ENCODE peak calls at places on chromosomes 1 and 21, in five cellular contexts. One of them, this sample, is unnamed. For H3K4me1, the result is how much of the 10 kb centered on the place peaks cover.

GRCh38 chr1:234973426-234974250 is 155.0 kb downstream of the TOMM20 start:
- DNase-seq in HCT116: no peak
- DNase-seq in GM23248: no peak
- DNase-seq in IMR-90: no peak
- DNase-seq in mammary epithelial cell: no peak
- DNase-seq in this sample: no peak

GRCh38 chr1:208201241-208201640 is 42.9 kb downstream of the PLXNA2 start:
- DNase-seq in HCT116: no peak
- DNase-seq in IMR-90: peak
- DNase-seq in GM23248: peak
- DNase-seq in mammary epithelial cell: peak
- DNase-seq in this sample: peak

GRCh38 chr1:247558275-247558674 is 9.3 kb downstream of the GCSAML start:
- DNase-seq in IMR-90: no peak
- DNase-seq in mammary epithelial cell: no peak
- DNase-seq in GM23248: no peak
- DNase-seq in HCT116: no peak
- DNase-seq in this sample: no peak

GRCh38 chr1:78210167-78210566 is 164.4 kb downstream of the GIPC2 start:
- DNase-seq in mammary epithelial cell: peak
- DNase-seq in GM23248: peak
- DNase-seq in IMR-90: peak
- DNase-seq in HCT116: no peak
- DNase-seq in this sample: peak

GRCh38 chr1:230148768-230149469 is 81.9 kb downstream of the GALNT2 start:
- DNase-seq in mammary epithelial cell: no peak
- DNase-seq in GM23248: no peak
- DNase-seq in HCT116: no peak
- DNase-seq in IMR-90: no peak
- DNase-seq in this sample: no peak

GRCh38 chr1:171438441-171438840 is 46.9 kb upstream of the PRRC2C start:
- DNase-seq in HCT116: peak
- DNase-seq in mammary epithelial cell: peak
- DNase-seq in GM23248: peak
- DNase-seq in IMR-90: peak
- DNase-seq in this sample: peak

GRCh38 chr1:113405573-113405972 is 15.3 kb downstream of the MAGI3 start:
- DNase-seq in IMR-90: no peak
- DNase-seq in mammary epithelial cell: no peak
- DNase-seq in GM23248: no peak
- DNase-seq in HCT116: no peak
- DNase-seq in this sample: no peak

GRCh38 chr1:224534731-224535130 is 81.4 kb upstream of the CNIH3 start:
- DNase-seq in HCT116: no peak
- DNase-seq in IMR-90: no peak
- DNase-seq in GM23248: no peak
- DNase-seq in mammary epithelial cell: no peak
- DNase-seq in this sample: no peak

GRCh38 chr1:43366601-43367025 is 1.2 kb downstream of the ELOVL1 start:
- DNase-seq in HCT116: no peak
- DNase-seq in GM23248: no peak
- DNase-seq in mammary epithelial cell: peak
- DNase-seq in IMR-90: no peak
- DNase-seq in this sample: no peak

GRCh38 chr1:181206513-181206912 is 118.0 kb downstream of the IER5 start:
- DNase-seq in HCT116: no peak
- DNase-seq in GM23248: no peak
- DNase-seq in IMR-90: no peak
- DNase-seq in mammary epithelial cell: no peak
- DNase-seq in this sample: no peak

GRCh38 chr1:9909222-9910046 is 635 bp downstream of the CTNNBIP1 start:
- DNase-seq in GM23248: peak
- DNase-seq in mammary epithelial cell: peak
- DNase-seq in IMR-90: no peak
- DNase-seq in HCT116: no peak
- DNase-seq in this sample: no peak

GRCh38 chr1:38038836-38039235 is 7.8 kb downstream of the POU3F1 start:
- DNase-seq in GM23248: peak
- DNase-seq in IMR-90: peak
- DNase-seq in HCT116: no peak
- DNase-seq in mammary epithelial cell: no peak
- DNase-seq in this sample: peak

GRCh38 chr1:226937940-226938725 is 2.0 kb upstream of the COQ8A start:
- DNase-seq in HCT116: no peak
- DNase-seq in GM23248: no peak
- DNase-seq in IMR-90: no peak
- DNase-seq in mammary epithelial cell: no peak
- DNase-seq in this sample: no peak

GRCh38 chr1:33148615-33149014 is 33.2 kb downstream of the TRIM62 start:
- DNase-seq in GM23248: no peak
- DNase-seq in IMR-90: no peak
- DNase-seq in HCT116: no peak
- DNase-seq in mammary epithelial cell: no peak
- DNase-seq in this sample: no peak

GRCh38 chr1:68162761-68163160 is 69.6 kb downstream of the WLS start:
- DNase-seq in HCT116: no peak
- DNase-seq in mammary epithelial cell: no peak
- DNase-seq in IMR-90: no peak
- DNase-seq in GM23248: no peak
- DNase-seq in this sample: no peak

GRCh38 chr1:153439273-153439672 is 21.2 kb downstream of the S100A7 start:
- DNase-seq in GM23248: no peak
- DNase-seq in mammary epithelial cell: no peak
- DNase-seq in HCT116: no peak
- DNase-seq in IMR-90: no peak
- DNase-seq in this sample: no peak

GRCh38 chr1:19130476-19130875 is 79.6 kb downstream of the UBR4 start:
- DNase-seq in GM23248: no peak
- DNase-seq in mammary epithelial cell: no peak
- DNase-seq in IMR-90: no peak
- DNase-seq in HCT116: no peak
- DNase-seq in this sample: no peak
- H3K4me1 ChIP-seq in GM23248: under half
- H3K4me1 ChIP-seq in mammary epithelial cell: under half
- H3K4me1 ChIP-seq in IMR-90: under half
- H3K4me1 ChIP-seq in HCT116: under half
- H3K4me1 ChIP-seq in this sample: under half

DNA sequence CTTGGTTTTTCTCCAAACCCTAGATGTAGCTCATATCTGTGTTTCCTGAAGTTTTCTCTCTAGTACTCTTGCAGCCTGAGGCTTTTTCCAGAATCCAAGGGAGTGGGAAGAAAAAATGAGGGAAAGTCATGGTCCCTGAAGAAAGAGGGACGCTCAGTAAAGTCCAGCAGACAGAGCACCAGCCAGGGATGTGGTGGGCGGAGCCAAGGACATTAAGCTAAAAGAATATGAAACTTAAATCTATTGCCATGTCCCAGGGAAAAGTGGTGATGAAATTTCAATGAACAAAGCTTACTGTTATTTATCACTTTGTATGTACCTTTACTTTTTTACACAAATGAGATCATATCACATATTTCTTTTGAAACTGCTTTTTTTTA is 430.2 kb downstream of the USP25 start:
- DNase-seq in HCT116: no peak
- DNase-seq in IMR-90: no peak
- DNase-seq in mammary epithelial cell: no peak
- DNase-seq in GM23248: no peak
- DNase-seq in this sample: no peak
- H2AFZ ChIP-seq in HCT116: no peak
- H2AFZ ChIP-seq in IMR-90: no peak
- H2AFZ ChIP-seq in mammary epithelial cell: no peak
- H2AFZ ChIP-seq in GM23248: no peak
- H2AFZ ChIP-seq in this sample: no peak

GRCh38 chr1:197787623-197788536 is 12.6 kb upstream of the DENND1B start:
- DNase-seq in GM23248: no peak
- DNase-seq in HCT116: no peak
- DNase-seq in mammary epithelial cell: no peak
- DNase-seq in IMR-90: no peak
- DNase-seq in this sample: no peak
- H3K4me1 ChIP-seq in GM23248: under half
- H3K4me1 ChIP-seq in HCT116: under half
- H3K4me1 ChIP-seq in mammary epithelial cell: under half
- H3K4me1 ChIP-seq in IMR-90: under half
- H3K4me1 ChIP-seq in this sample: under half

GRCh38 chr1:90729484-90730246 is 12.6 kb upstream of the BARHL2 start:
- DNase-seq in IMR-90: no peak
- DNase-seq in GM23248: no peak
- DNase-seq in HCT116: no peak
- DNase-seq in mammary epithelial cell: no peak
- DNase-seq in this sample: no peak

GRCh38 chr1:90731382-90732050 is 14.4 kb upstream of the BARHL2 start:
- DNase-seq in IMR-90: no peak
- DNase-seq in mammary epithelial cell: no peak
- DNase-seq in HCT116: no peak
- DNase-seq in GM23248: no peak
- DNase-seq in this sample: no peak

GRCh38 chr1:90728656-90729257 is 11.7 kb upstream of the BARHL2 start:
- DNase-seq in IMR-90: no peak
- DNase-seq in HCT116: no peak
- DNase-seq in mammary epithelial cell: no peak
- DNase-seq in GM23248: no peak
- DNase-seq in this sample: no peak

GRCh38 chr1:90732136-90732535 is 15.0 kb upstream of the BARHL2 start:
- DNase-seq in GM23248: no peak
- DNase-seq in mammary epithelial cell: no peak
- DNase-seq in IMR-90: no peak
- DNase-seq in HCT116: no peak
- DNase-seq in this sample: no peak

DNA sequence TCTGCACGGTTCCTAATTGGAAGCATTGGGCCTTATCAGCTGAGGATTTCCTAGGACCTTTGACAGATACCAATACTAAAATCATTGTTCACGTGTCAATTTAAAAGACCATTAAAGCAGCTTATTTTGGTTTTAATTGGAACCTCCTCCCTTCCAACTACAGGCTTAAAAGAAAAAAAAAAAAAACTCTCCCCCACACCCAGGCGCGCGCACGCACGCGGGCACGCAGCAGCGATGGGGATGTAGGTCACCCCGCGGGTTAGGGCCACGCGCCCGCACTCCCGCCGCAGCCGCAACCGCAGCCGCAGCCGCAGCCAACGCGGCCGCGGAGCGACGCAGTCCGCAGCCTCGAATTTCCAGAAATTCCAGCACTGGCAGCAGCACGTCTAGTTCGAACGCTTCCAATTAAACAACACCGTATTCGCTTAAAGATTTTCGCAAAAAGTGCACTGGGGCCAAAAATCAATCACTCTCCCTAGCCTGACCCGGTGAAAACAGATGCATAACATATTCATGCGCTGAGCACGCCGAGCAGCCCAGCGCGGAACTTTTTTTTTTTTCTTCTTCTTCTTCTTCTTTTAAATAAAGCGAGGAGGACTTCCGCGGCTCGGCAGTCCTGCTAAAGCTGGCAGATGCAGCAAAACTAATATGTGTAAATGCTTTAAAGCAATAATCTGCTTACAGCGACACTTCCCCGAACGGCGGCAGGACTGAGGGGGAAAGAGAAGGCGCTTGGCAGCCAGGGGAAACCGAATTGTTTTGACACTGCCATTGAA is 13.3 kb upstream of the BARHL2 start:
- DNase-seq in IMR-90: peak
- DNase-seq in GM23248: peak
- DNase-seq in HCT116: no peak
- DNase-seq in mammary epithelial cell: no peak
- DNase-seq in this sample: no peak
- H2AFZ ChIP-seq in IMR-90: peak
- H2AFZ ChIP-seq in GM23248: peak
- H2AFZ ChIP-seq in HCT116: no peak
- H2AFZ ChIP-seq in mammary epithelial cell: no peak
- H2AFZ ChIP-seq in this sample: no peak

DNA sequence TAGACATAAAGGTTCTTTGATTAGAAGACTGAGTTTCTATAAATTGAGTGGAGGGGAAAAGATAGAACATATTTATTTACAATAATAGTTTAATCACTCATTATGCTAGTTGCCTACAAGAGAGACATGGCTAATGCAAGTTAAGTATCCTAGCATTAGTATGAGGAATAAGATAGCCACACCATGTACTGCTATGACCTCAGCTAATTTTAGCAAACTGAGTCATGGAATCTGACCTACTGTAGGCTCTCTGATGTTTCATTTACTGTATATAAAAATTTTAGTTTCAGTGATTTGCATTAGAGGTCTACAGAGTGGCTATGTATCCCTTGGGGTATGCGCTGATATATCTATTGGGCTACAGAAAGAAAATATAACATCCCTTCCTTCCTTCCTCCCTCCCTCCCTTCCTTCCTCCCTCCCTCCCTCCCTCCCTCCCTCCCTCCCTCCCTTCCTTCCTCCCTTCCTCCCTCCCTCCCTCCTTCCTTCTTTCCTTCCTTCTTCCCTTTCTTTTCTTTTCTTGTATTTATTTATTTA is 5.8 kb downstream of the AGL start:
- DNase-seq in GM23248: peak
- DNase-seq in IMR-90: peak
- DNase-seq in mammary epithelial cell: no peak
- DNase-seq in HCT116: no peak
- DNase-seq in this sample: peak
- H3K4me1 ChIP-seq in GM23248: under half
- H3K4me1 ChIP-seq in IMR-90: under half
- H3K4me1 ChIP-seq in mammary epithelial cell: under half
- H3K4me1 ChIP-seq in HCT116: under half
- H3K4me1 ChIP-seq in this sample: under half

GRCh38 chr1:29238601-29238964 is 2.3 kb downstream of the PTPRU start:
- DNase-seq in HCT116: no peak
- DNase-seq in mammary epithelial cell: no peak
- DNase-seq in IMR-90: no peak
- DNase-seq in GM23248: peak
- DNase-seq in this sample: no peak
- H2AFZ ChIP-seq in HCT116: no peak
- H2AFZ ChIP-seq in mammary epithelial cell: peak
- H2AFZ ChIP-seq in IMR-90: peak
- H2AFZ ChIP-seq in GM23248: peak
- H2AFZ ChIP-seq in this sample: no peak

GRCh38 chr1:117633068-117633345 is 27.2 kb downstream of the TENT5C start:
- DNase-seq in GM23248: no peak
- DNase-seq in HCT116: no peak
- DNase-seq in IMR-90: no peak
- DNase-seq in mammary epithelial cell: no peak
- DNase-seq in this sample: no peak

GRCh38 chr1:117632269-117633067 is 26.6 kb downstream of the TENT5C start:
- DNase-seq in HCT116: no peak
- DNase-seq in GM23248: no peak
- DNase-seq in mammary epithelial cell: no peak
- DNase-seq in IMR-90: no peak
- DNase-seq in this sample: no peak

GRCh38 chr1:117631361-117631760 is 25.5 kb downstream of the TENT5C start:
- DNase-seq in IMR-90: no peak
- DNase-seq in GM23248: no peak
- DNase-seq in mammary epithelial cell: no peak
- DNase-seq in HCT116: no peak
- DNase-seq in this sample: no peak

GRCh38 chr1:117630423-117630998 is 24.7 kb downstream of the TENT5C start:
- DNase-seq in GM23248: no peak
- DNase-seq in IMR-90: no peak
- DNase-seq in HCT116: no peak
- DNase-seq in mammary epithelial cell: no peak
- DNase-seq in this sample: no peak

GRCh38 chr1:117631761-117632160 is 25.9 kb downstream of the TENT5C start:
- DNase-seq in GM23248: no peak
- DNase-seq in HCT116: no peak
- DNase-seq in IMR-90: no peak
- DNase-seq in mammary epithelial cell: no peak
- DNase-seq in this sample: no peak
- H3K4me1 ChIP-seq in GM23248: under half
- H3K4me1 ChIP-seq in HCT116: under half
- H3K4me1 ChIP-seq in IMR-90: under half
- H3K4me1 ChIP-seq in mammary epithelial cell: under half
- H3K4me1 ChIP-seq in this sample: under half

This sample was measured in fibroblast of lung.